ENCODE peak calls at places on chromosome 1, in eight cellular contexts. C is H1, Y is tibial artery, U is upper lobe of right lung, O is fibroblast of lung, D is neural progenitor cell, X is cardiac muscle cell, E is WERI-Rb-1. T is an unnamed sample.

GRCh38 chr1:53339736-53340385 is 12.0 kb upstream of the LRP8 start:
- DNase-seq in C (no peak), Y (peak; percentile 54), U (peak; percentile 40), O (no peak), D (no peak), X (no peak), E (no peak), T (peak; percentile 8)

GRCh38 chr1:209063816-209064664 is 519.5 kb upstream of the CAMK1G start:
- DNase-seq in C (no peak), Y (no peak), U (no peak), O (no peak), D (no peak), X (peak; percentile 22), E (no peak), T (no peak)

GRCh38 chr1:10211805-10212405 is 1.5 kb downstream of the KIF1B start:
- DNase-seq in C (no peak), Y (no peak), U (no peak), O (no peak), D (no peak), X (peak; percentile 43), E (peak; percentile 13), T (peak; percentile 15)

GRCh38 chr1:202710070-202711025 is at the start of gene SYT2:
- DNase-seq in C (no peak), Y (no peak), U (no peak), O (peak; percentile 31), D (peak; percentile 82), X (peak; percentile 79), E (peak; percentile 98), T (peak; percentile 93)

GRCh38 chr1:215845224-215845902 is 278.3 kb downstream of the KCTD3 start:
- DNase-seq in C (no peak), Y (no peak), U (no peak), O (peak; percentile 91), D (no peak), X (no peak), E (no peak), T (no peak)

GRCh38 chr1:214831956-214832355 is 229.0 kb downstream of the CENPF start:
- DNase-seq in C (no peak), Y (no peak), U (no peak), O (no peak), D (no peak), X (no peak), E (no peak), T (no peak)

GRCh38 chr1:204647114-204647804 is 38.3 kb downstream of the LRRN2 start:
- DNase-seq in C (no peak), Y (peak; percentile 10), U (no peak), O (peak; percentile 79), D (peak; percentile 70), X (peak; percentile 84), E (no peak), T (peak; percentile 78)

GRCh38 chr1:37989381-37989930 is 366 bp downstream of the SF3A3 start:
- DNase-seq in C (no peak), Y (no peak), U (peak; percentile 76), O (peak; percentile 46), D (peak; percentile 75), X (peak; percentile 46), E (peak; percentile 56), T (peak; percentile 68)

GRCh38 chr1:31273619-31274018 is 23.0 kb downstream of the SNRNP40 start:
- DNase-seq in C (no peak), Y (no peak), U (no peak), O (no peak), D (no peak), X (no peak), E (no peak), T (no peak)

GRCh38 chr1:31266547-31266946 is 26.9 kb upstream of the NKAIN1 start:
- DNase-seq in C (no peak), Y (no peak), U (no peak), O (peak; percentile 6), D (no peak), X (no peak), E (no peak), T (no peak)

GRCh38 chr1:31272369-31272768 is 24.2 kb downstream of the SNRNP40 start:
- DNase-seq in C (no peak), Y (no peak), U (no peak), O (no peak), D (no peak), X (no peak), E (no peak), T (no peak)
- H3K36me3 ChIP-seq in C (peaks cover 44% of the 10 kb centered on the region), Y (peaks cover 80% of the 10 kb centered on the region), U (peaks cover 90% of the 10 kb centered on the region), O (peaks cover 4% of the 10 kb centered on the region), D (peaks cover 17% of the 10 kb centered on the region), X (peaks cover 29% of the 10 kb centered on the region), E (peaks cover 70% of the 10 kb centered on the region), T (peaks cover 25% of the 10 kb centered on the region)

GRCh38 chr1:109927908-109928307 is 17.3 kb downstream of the CSF1 start:
- DNase-seq in C (no peak), Y (peak; percentile 91), U (no peak), O (peak; percentile 62), D (no peak), X (no peak), E (no peak), T (peak; percentile 19)
- H3K36me3 ChIP-seq in C (no peaks in the 10 kb centered on the region), Y (peaks cover 54% of the 10 kb centered on the region), U (peaks cover 64% of the 10 kb centered on the region), O (peaks cover 44% of the 10 kb centered on the region), D (no peaks in the 10 kb centered on the region), X (no peaks in the 10 kb centered on the region), E (no peaks in the 10 kb centered on the region), T (no peaks in the 10 kb centered on the region)

GRCh38 chr1:235136111-235136510 is 7.5 kb upstream of the TOMM20 start:
- DNase-seq in C (no peak), Y (no peak), U (no peak), O (no peak), D (no peak), X (no peak), E (no peak), T (no peak)
- H3K36me3 ChIP-seq in C (peaks cover 39% of the 10 kb centered on the region), Y (peaks cover 86% of the 10 kb centered on the region), U (peaks cover 76% of the 10 kb centered on the region), O (peaks cover 21% of the 10 kb centered on the region), D (peaks cover 3% of the 10 kb centered on the region), X (peaks cover 38% of the 10 kb centered on the region), E (peaks cover 88% of the 10 kb centered on the region), T (peaks cover 26% of the 10 kb centered on the region)

DNA sequence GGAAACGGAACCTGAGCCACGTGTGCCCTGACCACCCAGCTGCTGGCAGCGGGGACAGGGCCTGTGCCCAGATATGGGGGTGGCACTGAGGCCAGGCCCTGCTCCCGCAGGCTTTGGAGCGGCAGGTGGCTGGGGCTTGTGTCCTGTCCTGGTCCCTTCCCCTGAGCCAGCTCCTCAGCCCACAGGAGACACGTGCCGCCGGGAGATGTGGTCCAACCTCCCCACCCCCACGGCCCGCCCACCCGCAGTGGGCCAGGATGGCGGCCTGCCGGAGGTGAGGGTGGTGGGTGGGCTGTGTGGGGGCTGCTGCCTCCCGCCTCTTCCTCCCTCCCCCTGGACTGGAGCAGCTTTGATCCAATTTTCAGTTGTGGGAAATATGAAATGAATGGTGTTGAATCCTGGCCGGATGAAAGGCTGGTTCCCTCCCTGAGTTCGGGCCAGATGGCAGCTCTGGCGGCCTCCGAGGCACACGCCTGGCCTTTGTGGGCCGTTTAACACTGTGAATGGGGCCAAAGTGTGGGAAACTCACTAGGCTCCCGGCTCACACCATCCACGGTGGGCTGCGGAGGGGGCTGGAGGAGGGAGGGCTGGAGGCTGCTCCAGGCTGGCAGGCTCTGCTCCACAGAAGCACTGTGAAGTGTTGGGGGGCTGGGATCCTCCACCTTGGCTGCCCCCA is 2.6 kb upstream of the HES5 start:
- DNase-seq in C (no peak), Y (no peak), U (no peak), O (no peak), D (peak; percentile 60), X (no peak), E (no peak), T (no peak)
- H3K36me3 ChIP-seq in C (no peaks in the 10 kb centered on the region), Y (no peaks in the 10 kb centered on the region), U (no peaks in the 10 kb centered on the region), O (no peaks in the 10 kb centered on the region), D (no peaks in the 10 kb centered on the region), X (no peaks in the 10 kb centered on the region), E (no peaks in the 10 kb centered on the region), T (no peaks in the 10 kb centered on the region)

GRCh38 chr1:166849135-166849534 is 9.9 kb downstream of the POGK start:
- DNase-seq in C (no peak), Y (no peak), U (no peak), O (no peak), D (no peak), X (no peak), E (no peak), T (no peak)
- H3K36me3 ChIP-seq in C (peaks cover 70% of the 10 kb centered on the region), Y (peaks cover 99% of the 10 kb centered on the region), U (peaks cover 99% of the 10 kb centered on the region), O (peaks cover 37% of the 10 kb centered on the region), D (peaks cover 22% of the 10 kb centered on the region), X (peaks cover 85% of the 10 kb centered on the region), E (peaks cover 33% of the 10 kb centered on the region), T (peaks cover 67% of the 10 kb centered on the region)

DNA sequence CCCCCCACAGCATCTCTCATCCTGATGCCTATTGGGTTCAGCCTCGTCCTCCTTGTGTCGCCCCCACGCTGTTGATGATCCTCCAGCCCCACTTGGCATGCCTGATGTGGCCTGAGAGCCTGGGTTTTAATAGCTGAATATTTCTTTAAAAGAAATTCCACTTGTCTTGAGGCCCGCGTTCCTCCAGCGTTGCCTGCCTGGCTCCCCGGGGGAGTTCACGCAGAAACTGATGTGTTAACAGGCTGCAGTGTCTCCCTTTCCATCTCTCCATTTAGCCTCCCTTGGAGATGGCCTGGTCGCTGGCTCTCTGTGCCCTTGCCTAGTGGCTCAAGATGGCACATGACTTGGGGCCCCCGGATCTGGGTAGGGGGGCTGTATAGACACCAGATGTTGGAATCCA is 9.4 kb downstream of the ACTL8 start:
- DNase-seq in C (no peak), Y (no peak), U (no peak), O (no peak), D (no peak), X (no peak), E (no peak), T (no peak)
- H3K36me3 ChIP-seq in C (no peaks in the 10 kb centered on the region), Y (no peaks in the 10 kb centered on the region), U (no peaks in the 10 kb centered on the region), O (no peaks in the 10 kb centered on the region), D (no peaks in the 10 kb centered on the region), X (no peaks in the 10 kb centered on the region), E (no peaks in the 10 kb centered on the region), T (no peaks in the 10 kb centered on the region)

DNA sequence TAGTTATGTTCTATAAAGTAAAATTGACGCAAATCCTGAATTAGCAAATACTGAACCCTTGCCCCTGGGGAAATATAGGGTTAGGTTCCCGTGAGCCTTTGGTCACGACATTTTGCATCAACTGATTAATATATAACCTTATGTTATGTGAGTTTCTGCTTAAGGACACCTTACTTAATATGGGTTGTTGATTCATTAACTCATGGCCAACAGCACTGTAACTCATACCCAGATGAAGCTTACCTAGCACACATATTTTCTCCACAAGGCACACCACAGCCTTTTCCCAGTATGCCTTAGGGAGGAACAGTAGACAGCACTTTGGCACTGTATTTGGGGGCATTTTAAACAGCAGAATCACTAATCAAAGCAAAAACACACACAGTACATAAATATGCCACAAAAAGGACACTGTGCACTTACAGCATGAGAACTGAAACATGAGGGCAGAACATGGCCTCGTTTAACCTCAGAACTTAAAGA is 15.1 kb downstream of the INAVA start:
- DNase-seq in C (no peak), Y (no peak), U (no peak), O (no peak), D (no peak), X (no peak), E (no peak), T (no peak)
- H3K36me3 ChIP-seq in C (peaks cover 41% of the 10 kb centered on the region), Y (no peaks in the 10 kb centered on the region), U (no peaks in the 10 kb centered on the region), O (no peaks in the 10 kb centered on the region), D (peaks cover 8% of the 10 kb centered on the region), X (no peaks in the 10 kb centered on the region), E (peaks cover 24% of the 10 kb centered on the region), T (peaks cover 34% of the 10 kb centered on the region)